ENCODE peak calls at places on chromosomes 4 and X, in nine cellular contexts. One of them, this sample, is unnamed.
A peak's percentile ranks its signal among the peaks of the same experiment; 100 is the strongest.

GRCh38 chrX:134654398-134655012 is 3.8 kb downstream of the PLAC1 start:
- DNase-seq in NCI-H345: no peak
- DNase-seq in NCI-H1105: no peak
- DNase-seq in GM12891: no peak
- DNase-seq in WTC11: no peak
- DNase-seq in HEK293T: no peak
- DNase-seq in uterus: no peak
- DNase-seq in HFF-Myc: no peak
- DNase-seq in CMK: no peak
- DNase-seq in this sample: no peak

GRCh38 chrX:56745019-56745418 is 16.0 kb downstream of the NBDY start:
- DNase-seq in CMK: no peak
- DNase-seq in NCI-H1105: no peak
- DNase-seq in HFF-Myc: peak; percentile 42
- DNase-seq in GM12891: no peak
- DNase-seq in WTC11: no peak
- DNase-seq in uterus: no peak
- DNase-seq in NCI-H345: no peak
- DNase-seq in HEK293T: no peak
- DNase-seq in this sample: no peak

GRCh38 chr4:23219779-23220408 is 527.2 kb downstream of the GBA3 start:
- DNase-seq in HFF-Myc: no peak
- DNase-seq in NCI-H1105: no peak
- DNase-seq in CMK: no peak
- DNase-seq in WTC11: no peak
- DNase-seq in GM12891: no peak
- DNase-seq in NCI-H345: no peak
- DNase-seq in HEK293T: no peak
- DNase-seq in uterus: no peak
- DNase-seq in this sample: no peak

GRCh38 chr4:98993419-98994071 is 2.0 kb upstream of the METAP1 start:
- DNase-seq in GM12891: no peak
- DNase-seq in WTC11: no peak
- DNase-seq in NCI-H345: no peak
- DNase-seq in HEK293T: no peak
- DNase-seq in uterus: no peak
- DNase-seq in HFF-Myc: no peak
- DNase-seq in NCI-H1105: no peak
- DNase-seq in CMK: no peak
- DNase-seq in this sample: no peak

GRCh38 chr4:185721190-185721948 is 90.6 kb downstream of the SORBS2 start:
- DNase-seq in GM12891: no peak
- DNase-seq in CMK: no peak
- DNase-seq in HFF-Myc: no peak
- DNase-seq in uterus: no peak
- DNase-seq in HEK293T: no peak
- DNase-seq in NCI-H1105: no peak
- DNase-seq in WTC11: no peak
- DNase-seq in NCI-H345: no peak
- DNase-seq in this sample: no peak

GRCh38 chr4:106444557-106444956 is 76.0 kb upstream of the GIMD1 start:
- DNase-seq in CMK: no peak
- DNase-seq in HFF-Myc: peak; percentile 57
- DNase-seq in uterus: no peak
- DNase-seq in NCI-H1105: no peak
- DNase-seq in WTC11: no peak
- DNase-seq in HEK293T: no peak
- DNase-seq in NCI-H345: no peak
- DNase-seq in GM12891: no peak
- DNase-seq in this sample: no peak

GRCh38 chr4:153763404-153763803 is 3.6 kb upstream of the RNF175 start:
- DNase-seq in uterus: no peak
- DNase-seq in GM12891: no peak
- DNase-seq in CMK: no peak
- DNase-seq in WTC11: peak; percentile 47
- DNase-seq in NCI-H345: no peak
- DNase-seq in HFF-Myc: no peak
- DNase-seq in HEK293T: no peak
- DNase-seq in NCI-H1105: no peak
- DNase-seq in this sample: peak; percentile 40

GRCh38 chrX:136768469-136769084 is 12.2 kb downstream of the ARHGEF6 start:
- DNase-seq in HEK293T: peak; percentile 58
- DNase-seq in CMK: no peak
- DNase-seq in WTC11: peak; percentile 12
- DNase-seq in NCI-H1105: no peak
- DNase-seq in uterus: peak; percentile 59
- DNase-seq in NCI-H345: peak; percentile 7
- DNase-seq in GM12891: no peak
- DNase-seq in HFF-Myc: peak; percentile 52
- DNase-seq in this sample: no peak

GRCh38 chr4:40933272-40934053 is 183.7 kb downstream of the NSUN7 start:
- DNase-seq in CMK: no peak
- DNase-seq in HEK293T: no peak
- DNase-seq in uterus: no peak
- DNase-seq in NCI-H345: no peak
- DNase-seq in GM12891: no peak
- DNase-seq in WTC11: no peak
- DNase-seq in NCI-H1105: no peak
- DNase-seq in HFF-Myc: no peak
- DNase-seq in this sample: no peak

GRCh38 chr4:6297266-6297815 is 27.7 kb downstream of the WFS1 start:
- DNase-seq in uterus: no peak
- DNase-seq in GM12891: no peak
- DNase-seq in NCI-H1105: no peak
- DNase-seq in CMK: no peak
- DNase-seq in HEK293T: no peak
- DNase-seq in WTC11: no peak
- DNase-seq in NCI-H345: no peak
- DNase-seq in HFF-Myc: no peak
- DNase-seq in this sample: no peak

GRCh38 chr4:40502936-40503335 is 126.7 kb downstream of the RBM47 start:
- DNase-seq in NCI-H345: no peak
- DNase-seq in NCI-H1105: no peak
- DNase-seq in HFF-Myc: no peak
- DNase-seq in CMK: no peak
- DNase-seq in HEK293T: no peak
- DNase-seq in WTC11: no peak
- DNase-seq in uterus: no peak
- DNase-seq in GM12891: no peak
- DNase-seq in this sample: no peak

GRCh38 chr4:42588909-42589308 is 68.0 kb downstream of the ATP8A1 start:
- DNase-seq in GM12891: no peak
- DNase-seq in NCI-H345: no peak
- DNase-seq in uterus: no peak
- DNase-seq in WTC11: no peak
- DNase-seq in NCI-H1105: no peak
- DNase-seq in CMK: peak; percentile 52
- DNase-seq in HFF-Myc: no peak
- DNase-seq in HEK293T: no peak
- DNase-seq in this sample: no peak

GRCh38 chr4:181796502-181796901 is 446.7 kb upstream of the TENM3 start:
- DNase-seq in HEK293T: no peak
- DNase-seq in CMK: no peak
- DNase-seq in GM12891: no peak
- DNase-seq in uterus: no peak
- DNase-seq in HFF-Myc: no peak
- DNase-seq in NCI-H1105: no peak
- DNase-seq in NCI-H345: no peak
- DNase-seq in WTC11: no peak
- DNase-seq in this sample: no peak

GRCh38 chrX:103779156-103779555 is 2.5 kb downstream of the PLP1 start:
- DNase-seq in HEK293T: no peak
- DNase-seq in CMK: no peak
- DNase-seq in HFF-Myc: no peak
- DNase-seq in NCI-H345: peak; percentile 44
- DNase-seq in GM12891: no peak
- DNase-seq in uterus: no peak
- DNase-seq in WTC11: no peak
- DNase-seq in NCI-H1105: peak; percentile 68
- DNase-seq in this sample: peak; percentile 26

GRCh38 chr4:171308661-171309060 is 504.5 kb upstream of the GALNTL6 start:
- DNase-seq in NCI-H1105: no peak
- DNase-seq in CMK: no peak
- DNase-seq in GM12891: no peak
- DNase-seq in NCI-H345: peak; percentile 43
- DNase-seq in HFF-Myc: no peak
- DNase-seq in HEK293T: no peak
- DNase-seq in uterus: no peak
- DNase-seq in WTC11: no peak
- DNase-seq in this sample: no peak

GRCh38 chrX:22053486-22053885 is 21.4 kb downstream of the PHEX start:
- DNase-seq in HEK293T: no peak
- DNase-seq in NCI-H345: no peak
- DNase-seq in CMK: no peak
- DNase-seq in GM12891: no peak
- DNase-seq in NCI-H1105: no peak
- DNase-seq in HFF-Myc: no peak
- DNase-seq in uterus: no peak
- DNase-seq in WTC11: no peak
- DNase-seq in this sample: no peak

GRCh38 chr4:76434901-76435688 is at the start of gene SHROOM3:
- DNase-seq in NCI-H345: no peak
- DNase-seq in NCI-H1105: no peak
- DNase-seq in HFF-Myc: no peak
- DNase-seq in HEK293T: no peak
- DNase-seq in GM12891: no peak
- DNase-seq in uterus: no peak
- DNase-seq in CMK: no peak
- DNase-seq in WTC11: no peak
- DNase-seq in this sample: peak; percentile 61

GRCh38 chr4:8332891-8333331 is 63.4 kb downstream of the HTRA3 start:
- DNase-seq in uterus: no peak
- DNase-seq in GM12891: no peak
- DNase-seq in NCI-H1105: no peak
- DNase-seq in NCI-H345: no peak
- DNase-seq in HFF-Myc: no peak
- DNase-seq in HEK293T: no peak
- DNase-seq in CMK: no peak
- DNase-seq in WTC11: no peak
- DNase-seq in this sample: no peak

GRCh38 chrX:15816453-15816838 is 26.2 kb downstream of the ZRSR2 start:
- DNase-seq in uterus: no peak
- DNase-seq in NCI-H345: no peak
- DNase-seq in CMK: no peak
- DNase-seq in HFF-Myc: no peak
- DNase-seq in HEK293T: no peak
- DNase-seq in GM12891: no peak
- DNase-seq in WTC11: no peak
- DNase-seq in NCI-H1105: no peak
- DNase-seq in this sample: no peak

GRCh38 chr4:24089831-24090531 is 200.1 kb upstream of the PPARGC1A start:
- DNase-seq in uterus: no peak
- DNase-seq in WTC11: no peak
- DNase-seq in NCI-H345: no peak
- DNase-seq in CMK: no peak
- DNase-seq in HFF-Myc: no peak
- DNase-seq in HEK293T: no peak
- DNase-seq in GM12891: no peak
- DNase-seq in NCI-H1105: no peak
- DNase-seq in this sample: no peak

GRCh38 chrX:9662148-9662547 is 103.5 kb downstream of the GPR143 start:
- DNase-seq in HFF-Myc: peak; percentile 36
- DNase-seq in HEK293T: no peak
- DNase-seq in GM12891: no peak
- DNase-seq in CMK: no peak
- DNase-seq in NCI-H345: no peak
- DNase-seq in NCI-H1105: no peak
- DNase-seq in uterus: no peak
- DNase-seq in WTC11: no peak
- DNase-seq in this sample: no peak

GRCh38 chr4:69731826-69732225 is 28.6 kb downstream of the SULT1B1 start:
- DNase-seq in GM12891: no peak
- DNase-seq in uterus: no peak
- DNase-seq in NCI-H1105: no peak
- DNase-seq in WTC11: no peak
- DNase-seq in NCI-H345: no peak
- DNase-seq in CMK: no peak
- DNase-seq in HEK293T: no peak
- DNase-seq in HFF-Myc: no peak
- DNase-seq in this sample: no peak

GRCh38 chr4:141027421-141027820 is 105.8 kb downstream of the RNF150 start:
- DNase-seq in NCI-H345: peak; percentile 66
- DNase-seq in HEK293T: no peak
- DNase-seq in WTC11: no peak
- DNase-seq in NCI-H1105: peak; percentile 69
- DNase-seq in GM12891: no peak
- DNase-seq in CMK: no peak
- DNase-seq in uterus: no peak
- DNase-seq in HFF-Myc: no peak
- DNase-seq in this sample: no peak

GRCh38 chr4:26985836-26986235 is 125.2 kb downstream of the STIM2 start:
- DNase-seq in CMK: no peak
- DNase-seq in GM12891: no peak
- DNase-seq in WTC11: no peak
- DNase-seq in NCI-H1105: no peak
- DNase-seq in NCI-H345: no peak
- DNase-seq in uterus: no peak
- DNase-seq in HFF-Myc: no peak
- DNase-seq in HEK293T: no peak
- DNase-seq in this sample: no peak

GRCh38 chr4:1009647-1010521 is 1.5 kb upstream of the FGFRL1 start:
- DNase-seq in WTC11: peak; percentile 60
- DNase-seq in NCI-H1105: no peak
- DNase-seq in CMK: no peak
- DNase-seq in NCI-H345: peak; percentile 46
- DNase-seq in HEK293T: peak; percentile 94
- DNase-seq in uterus: peak; percentile 72
- DNase-seq in GM12891: peak; percentile 78
- DNase-seq in HFF-Myc: no peak
- DNase-seq in this sample: peak; percentile 83

GRCh38 chrX:109475174-109475891 is 6.6 kb downstream of the GUCY2F start:
- DNase-seq in GM12891: no peak
- DNase-seq in uterus: peak; percentile 15
- DNase-seq in WTC11: peak; percentile 57
- DNase-seq in HEK293T: peak; percentile 79
- DNase-seq in NCI-H345: peak; percentile 0
- DNase-seq in CMK: no peak
- DNase-seq in NCI-H1105: peak; percentile 42
- DNase-seq in HFF-Myc: no peak
- DNase-seq in this sample: peak; percentile 91

GRCh38 chrX:72029473-72030411 is 102.0 kb downstream of the RTL5 start:
- DNase-seq in WTC11: no peak
- DNase-seq in uterus: no peak
- DNase-seq in NCI-H345: no peak
- DNase-seq in HEK293T: no peak
- DNase-seq in CMK: no peak
- DNase-seq in GM12891: no peak
- DNase-seq in NCI-H1105: no peak
- DNase-seq in HFF-Myc: peak; percentile 65
- DNase-seq in this sample: peak; percentile 34

GRCh38 chr4:174828845-174829701 is at the start of gene GLRA3:
- DNase-seq in HFF-Myc: peak; percentile 0
- DNase-seq in CMK: no peak
- DNase-seq in HEK293T: peak; percentile 83
- DNase-seq in NCI-H345: peak; percentile 96
- DNase-seq in NCI-H1105: peak; percentile 93
- DNase-seq in GM12891: peak; percentile 15
- DNase-seq in uterus: no peak
- DNase-seq in WTC11: peak; percentile 99
- DNase-seq in this sample: peak; percentile 98

GRCh38 chr4:54090804-54091623 is 8.9 kb upstream of the GSX2 start:
- DNase-seq in NCI-H345: no peak
- DNase-seq in HFF-Myc: no peak
- DNase-seq in CMK: no peak
- DNase-seq in uterus: no peak
- DNase-seq in GM12891: no peak
- DNase-seq in NCI-H1105: no peak
- DNase-seq in HEK293T: no peak
- DNase-seq in WTC11: no peak
- DNase-seq in this sample: peak; percentile 48

GRCh38 chr4:151117371-151117962 is 18.0 kb downstream of the RPS3A start:
- DNase-seq in uterus: peak; percentile 73
- DNase-seq in HFF-Myc: peak; percentile 45
- DNase-seq in NCI-H345: peak; percentile 33
- DNase-seq in HEK293T: peak; percentile 63
- DNase-seq in GM12891: peak; percentile 39
- DNase-seq in WTC11: peak; percentile 65
- DNase-seq in NCI-H1105: peak; percentile 2
- DNase-seq in CMK: no peak
- DNase-seq in this sample: peak; percentile 71

GRCh38 chrX:119495734-119496520 is 27.7 kb downstream of the SLC25A5 start:
- DNase-seq in HFF-Myc: no peak
- DNase-seq in NCI-H345: no peak
- DNase-seq in uterus: no peak
- DNase-seq in HEK293T: no peak
- DNase-seq in GM12891: no peak
- DNase-seq in WTC11: no peak
- DNase-seq in NCI-H1105: no peak
- DNase-seq in CMK: no peak
- DNase-seq in this sample: peak; percentile 6